ENCODE peak calls at places on chromosomes 7 and 10, in five cellular contexts. P, K, T, G and I are unnamed samples.

GRCh38 chr10:70255329-70256299 is 22.4 kb upstream of the PPA1 start:
- DNase-seq in P (peak; percentile 70), K (peak; percentile 69), T (no peak), G (no peak), I (no peak)

GRCh38 chr7:28750981-28751380 is 207.1 kb downstream of the TRIL start:
- DNase-seq in P (no peak), K (no peak), T (no peak), G (no peak), I (no peak)

GRCh38 chr7:35869810-35870209 is 69.0 kb downstream of the SEPTIN7 start:
- DNase-seq in P (no peak), K (peak; percentile 33), T (peak; percentile 73), G (no peak), I (peak; percentile 46)

GRCh38 chr7:80244206-80244956 is 109.8 kb downstream of the GNAI1 start:
- DNase-seq in P (no peak), K (no peak), T (no peak), G (no peak), I (peak; percentile 48)

GRCh38 chr7:94396606-94397005 is 1.9 kb downstream of the COL1A2 start:
- DNase-seq in P (no peak), K (peak; percentile 51), T (no peak), G (no peak), I (peak; percentile 63)

GRCh38 chr7:44979481-44980392 is 922 bp upstream of the MYO1G start:
- DNase-seq in P (no peak), K (no peak), T (no peak), G (peak; percentile 40), I (no peak)

GRCh38 chr10:89163265-89163995 is 43.7 kb downstream of the CH25H start:
- DNase-seq in P (no peak), K (no peak), T (no peak), G (no peak), I (no peak)

GRCh38 chr10:42962120-42962901 is 114.6 kb upstream of the RET start:
- DNase-seq in P (peak; percentile 46), K (no peak), T (no peak), G (no peak), I (peak; percentile 5)

GRCh38 chr10:46556515-46557318 is at the start of gene GPRIN2:
- DNase-seq in P (peak; percentile 66), K (no peak), T (no peak), G (no peak), I (no peak)

GRCh38 chr10:9296206-9296605 is 1241.7 kb downstream of the GATA3 start:
- DNase-seq in P (no peak), K (no peak), T (no peak), G (no peak), I (no peak)

GRCh38 chr7:130897515-130898419 is 163.8 kb upstream of the KLF14 start:
- DNase-seq in P (no peak), K (no peak), T (no peak), G (no peak), I (no peak)

GRCh38 chr10:100683004-100683403 is 62.4 kb upstream of the PAX2 start:
- DNase-seq in P (no peak), K (no peak), T (no peak), G (no peak), I (no peak)

GRCh38 chr7:131747625-131748024 is 191.2 kb upstream of the PODXL start:
- DNase-seq in P (no peak), K (no peak), T (no peak), G (no peak), I (no peak)

GRCh38 chr7:30347226-30348082 is 63.1 kb downstream of the ZNRF2 start:
- DNase-seq in P (no peak), K (no peak), T (no peak), G (no peak), I (no peak)